ENCODE peak calls at places on chromosomes 12 and 14, in eight cellular contexts. T, O, C, R, U, A, I and E are unnamed samples.

GRCh38 chr14:71363961-71364360 is 456.7 kb downstream of the PCNX1 start:
- DNase-seq in T (no peak), O (no peak), C (no peak), R (no peak), U (no peak), A (no peak), I (no peak), E (no peak)

GRCh38 chr14:95408731-95409471 is 89.2 kb upstream of the CLMN start:
- DNase-seq in T (no peak), O (no peak), C (no peak), R (no peak), U (no peak), A (no peak), I (no peak), E (peak)

GRCh38 chr12:113259499-113259953 is 38.3 kb downstream of the TPCN1 start:
- DNase-seq in T (peak), O (no peak), C (no peak), R (peak), U (no peak), A (no peak), I (peak), E (peak)

GRCh38 chr14:51652168-51653095 is 722 bp downstream of the FRMD6 start:
- DNase-seq in T (peak), O (no peak), C (no peak), R (peak), U (no peak), A (no peak), I (peak), E (peak)

GRCh38 chr12:16553457-16553856 is 52.5 kb downstream of the LMO3 start:
- DNase-seq in T (no peak), O (no peak), C (no peak), R (no peak), U (no peak), A (no peak), I (no peak), E (no peak)

GRCh38 chr14:92481811-92482559 is 31.6 kb upstream of the RIN3 start:
- DNase-seq in T (no peak), O (no peak), C (no peak), R (no peak), U (no peak), A (no peak), I (no peak), E (no peak)

GRCh38 chr12:89288959-89289358 is 63.3 kb downstream of the DUSP6 start:
- DNase-seq in T (no peak), O (no peak), C (no peak), R (no peak), U (no peak), A (no peak), I (no peak), E (no peak)

GRCh38 chr12:90013409-90013808 is 304.8 kb upstream of the ATP2B1 start:
- DNase-seq in T (no peak), O (no peak), C (no peak), R (no peak), U (peak), A (no peak), I (no peak), E (no peak)

GRCh38 chr12:1875608-1876007 is 42.8 kb downstream of the CACNA2D4 start:
- DNase-seq in T (no peak), O (no peak), C (no peak), R (no peak), U (no peak), A (no peak), I (no peak), E (no peak)

GRCh38 chr14:74514471-74514932 is 20.9 kb downstream of the ISCA2 start:
- DNase-seq in T (no peak), O (no peak), C (no peak), R (no peak), U (no peak), A (peak), I (no peak), E (peak)

GRCh38 chr14:33525626-33526025 is 425.2 kb downstream of the EGLN3 start:
- DNase-seq in T (peak), O (no peak), C (no peak), R (no peak), U (no peak), A (no peak), I (no peak), E (no peak)

GRCh38 chr12:2432856-2433255 is 361.9 kb upstream of the FKBP4 start:
- DNase-seq in T (no peak), O (no peak), C (no peak), R (no peak), U (no peak), A (no peak), I (no peak), E (no peak)

GRCh38 chr12:107254258-107254856 is 161.0 kb upstream of the CRY1 start:
- DNase-seq in T (no peak), O (no peak), C (no peak), R (no peak), U (no peak), A (no peak), I (no peak), E (no peak)

GRCh38 chr12:23049180-23049579 is 424.2 kb downstream of the ETNK1 start:
- DNase-seq in T (peak), O (no peak), C (no peak), R (no peak), U (no peak), A (no peak), I (no peak), E (no peak)

GRCh38 chr12:48980953-48981756 is 3.0 kb downstream of the WNT1 start:
- DNase-seq in T (no peak), O (no peak), C (no peak), R (no peak), U (peak), A (no peak), I (peak), E (peak)

GRCh38 chr14:81633496-81633895 is 99.8 kb upstream of the SEL1L start:
- DNase-seq in T (no peak), O (no peak), C (no peak), R (no peak), U (no peak), A (no peak), I (no peak), E (peak)

GRCh38 chr14:105878554-105878953 is 352.2 kb downstream of the TMEM121 start:
- DNase-seq in T (no peak), O (no peak), C (no peak), R (peak), U (no peak), A (no peak), I (no peak), E (no peak)

GRCh38 chr14:93249128-93249831 is 42.2 kb downstream of the UBR7 start:
- DNase-seq in T (no peak), O (no peak), C (no peak), R (no peak), U (no peak), A (no peak), I (no peak), E (no peak)

DNA sequence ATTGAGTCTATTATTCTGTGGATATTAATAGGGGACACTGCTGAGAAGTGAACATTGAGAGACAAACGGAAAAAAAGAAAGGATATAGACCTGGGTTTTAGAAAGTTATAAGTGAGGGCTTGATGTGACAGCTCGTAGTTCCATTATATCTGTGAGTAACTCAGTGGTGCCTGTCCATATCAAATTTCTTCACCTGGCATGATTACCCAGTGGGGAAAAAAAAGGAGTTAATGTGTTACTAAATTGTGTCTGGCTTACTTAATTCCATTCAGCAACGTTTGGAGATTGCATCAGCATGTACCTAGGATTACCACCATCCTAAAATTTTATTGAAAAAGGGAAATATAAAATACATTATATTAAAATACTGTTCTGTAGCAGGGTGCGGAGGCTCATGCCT is 1249.9 kb downstream of the SLC16A7 start:
- DNase-seq in T (no peak), O (no peak), C (no peak), R (no peak), U (no peak), A (no peak), I (no peak), E (no peak)
- H3K4me3 ChIP-seq in T (no peak), O (no peak), C (no peak), R (no peak), U (no peak), A (no peak), I (no peak), E (no peak)

GRCh38 chr14:89383171-89383845 is 33.7 kb downstream of the FOXN3 start:
- DNase-seq in T (no peak), O (no peak), C (no peak), R (no peak), U (no peak), A (no peak), I (no peak), E (no peak)

GRCh38 chr14:89384023-89384422 is 33.0 kb downstream of the FOXN3 start:
- DNase-seq in T (no peak), O (no peak), C (no peak), R (no peak), U (no peak), A (no peak), I (peak), E (no peak)

GRCh38 chr14:89386214-89386886 is 30.7 kb downstream of the FOXN3 start:
- DNase-seq in T (peak), O (no peak), C (no peak), R (no peak), U (no peak), A (peak), I (no peak), E (peak)

GRCh38 chr14:89382487-89383170 is 34.4 kb downstream of the FOXN3 start:
- DNase-seq in T (no peak), O (no peak), C (no peak), R (no peak), U (no peak), A (no peak), I (no peak), E (no peak)

GRCh38 chr14:89384636-89385035 is 32.4 kb downstream of the FOXN3 start:
- DNase-seq in T (no peak), O (no peak), C (no peak), R (no peak), U (no peak), A (no peak), I (no peak), E (no peak)
- H3K4me3 ChIP-seq in T (no peak), O (no peak), C (no peak), R (no peak), U (no peak), A (no peak), I (no peak), E (no peak)

DNA sequence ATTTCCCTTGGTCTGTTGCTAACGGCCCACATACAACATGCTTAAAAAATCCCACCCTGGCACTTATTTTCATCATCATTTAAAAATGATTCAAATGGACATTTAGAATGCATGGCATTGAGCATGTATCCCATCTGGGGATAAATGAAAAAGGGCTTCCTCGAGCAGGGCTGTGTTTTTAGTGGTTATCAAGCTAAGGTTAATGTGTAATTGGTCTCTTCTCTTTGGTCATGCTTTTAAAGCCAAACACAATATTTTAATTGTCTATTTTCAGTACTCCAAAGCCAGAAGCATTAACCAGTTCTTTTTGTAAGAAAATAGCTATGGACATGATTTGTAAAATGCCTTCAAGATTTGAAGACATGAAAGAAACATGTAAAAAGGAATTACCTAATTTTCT is 1.9 kb upstream of the TRHDE start:
- DNase-seq in T (no peak), O (no peak), C (no peak), R (no peak), U (no peak), A (no peak), I (no peak), E (no peak)
- H3K4me3 ChIP-seq in T (no peak), O (peak), C (no peak), R (no peak), U (no peak), A (peak), I (no peak), E (no peak)

GRCh38 chr12:116516657-116517056 is 42.5 kb upstream of the MAP1LC3B2 start:
- DNase-seq in T (no peak), O (no peak), C (no peak), R (no peak), U (no peak), A (no peak), I (no peak), E (no peak)
- H3K4me3 ChIP-seq in T (no peak), O (no peak), C (no peak), R (no peak), U (no peak), A (no peak), I (no peak), E (no peak)

GRCh38 chr12:41189395-41190251 is 1.5 kb downstream of the PDZRN4 start:
- DNase-seq in T (peak), O (no peak), C (peak), R (no peak), U (no peak), A (no peak), I (no peak), E (no peak)

GRCh38 chr12:41190360-41190759 is 2.2 kb downstream of the PDZRN4 start:
- DNase-seq in T (peak), O (no peak), C (no peak), R (no peak), U (no peak), A (no peak), I (no peak), E (no peak)

GRCh38 chr12:41188058-41188840 is at the start of gene PDZRN4:
- DNase-seq in T (peak), O (no peak), C (peak), R (no peak), U (no peak), A (no peak), I (no peak), E (no peak)

GRCh38 chr12:41185946-41186345 is 2.2 kb upstream of the PDZRN4 start:
- DNase-seq in T (no peak), O (no peak), C (no peak), R (no peak), U (no peak), A (no peak), I (no peak), E (no peak)

GRCh38 chr12:41188841-41189394 is 798 bp downstream of the PDZRN4 start:
- DNase-seq in T (no peak), O (no peak), C (no peak), R (no peak), U (no peak), A (no peak), I (no peak), E (no peak)
- H3K4me3 ChIP-seq in T (no peak), O (no peak), C (peak), R (peak), U (no peak), A (no peak), I (peak), E (no peak)

DNA sequence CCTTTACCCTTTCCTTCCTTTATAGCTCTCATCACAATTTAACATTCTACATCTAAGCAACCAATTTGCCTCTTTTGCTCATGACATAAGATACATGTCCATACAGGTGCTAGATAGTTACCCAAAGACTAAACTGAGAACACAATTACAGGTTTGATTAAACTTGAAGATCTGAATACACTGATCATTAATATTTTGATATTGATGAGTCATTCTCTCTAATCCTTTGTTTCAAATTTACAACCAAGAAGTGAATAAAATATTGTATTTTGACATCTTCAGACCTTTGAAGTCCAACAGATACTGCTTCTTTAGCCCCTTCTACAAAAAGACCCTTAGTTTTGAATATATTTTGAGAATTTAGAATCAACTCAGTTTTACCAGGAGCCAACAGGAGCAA is 2.6 kb downstream of the NAP1L1 start:
- DNase-seq in T (no peak), O (no peak), C (no peak), R (no peak), U (no peak), A (no peak), I (no peak), E (no peak)
- H3K4me3 ChIP-seq in T (no peak), O (no peak), C (no peak), R (no peak), U (no peak), A (no peak), I (no peak), E (no peak)

DNA sequence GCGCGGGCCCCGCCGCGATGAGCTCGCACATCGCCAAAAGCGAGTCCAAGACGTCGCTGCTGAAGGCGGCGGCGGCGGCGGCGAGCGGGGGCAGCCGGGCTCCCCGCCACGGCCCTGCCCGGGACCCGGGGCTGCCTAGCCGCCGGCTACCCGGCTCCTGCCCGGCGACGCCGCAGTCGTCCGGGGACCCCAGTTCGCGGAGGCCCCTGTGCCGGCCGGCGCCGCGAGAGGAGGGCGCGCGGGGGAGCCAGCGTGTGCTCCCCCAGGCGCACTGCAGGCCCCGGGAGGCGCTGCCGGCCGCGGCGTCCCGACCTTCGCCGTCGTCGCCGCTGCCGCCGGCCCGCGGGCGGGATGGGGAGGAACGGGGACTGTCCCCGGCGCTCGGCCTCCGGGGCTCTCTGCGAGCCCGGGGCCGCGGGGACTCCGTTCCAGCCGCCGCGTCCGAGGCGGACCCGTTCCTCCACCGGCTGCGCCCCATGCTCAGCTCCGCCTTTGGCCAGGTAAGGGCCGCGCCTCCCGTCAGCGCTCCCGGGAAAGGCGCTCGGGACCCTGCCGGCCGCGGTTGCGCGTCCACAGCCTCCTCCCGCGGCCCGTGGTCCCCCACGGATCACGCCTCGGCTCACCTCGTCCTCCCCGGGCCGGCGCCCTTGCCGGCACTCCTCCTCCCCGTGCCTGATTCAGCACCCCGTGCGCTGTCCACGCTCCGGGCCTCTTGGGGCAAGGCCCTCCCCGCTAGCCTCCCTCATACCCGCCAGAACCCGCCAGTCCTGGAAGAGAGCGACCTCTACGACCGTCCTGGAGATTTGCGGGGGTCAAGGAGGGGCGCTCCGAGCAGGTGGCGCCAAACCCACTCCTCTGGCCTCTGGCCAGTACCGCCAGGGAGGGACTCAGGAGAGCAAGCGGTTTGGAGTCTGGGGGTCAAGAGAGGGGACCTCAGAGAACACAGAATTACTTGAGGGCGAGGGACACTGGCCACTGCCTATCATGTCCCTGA is 711 bp downstream of the CABP1 start:
- DNase-seq in T (peak), O (no peak), C (peak), R (peak), U (peak), A (no peak), I (peak), E (peak)
- H3K4me3 ChIP-seq in T (no peak), O (peak), C (peak), R (peak), U (peak), A (peak), I (peak), E (peak)

GRCh38 chr12:32305163-32305562 is 94.2 kb upstream of the FGD4 start:
- DNase-seq in T (peak), O (no peak), C (no peak), R (no peak), U (peak), A (no peak), I (no peak), E (peak)
- H3K4me3 ChIP-seq in T (no peak), O (no peak), C (no peak), R (no peak), U (no peak), A (no peak), I (no peak), E (no peak)

DNA sequence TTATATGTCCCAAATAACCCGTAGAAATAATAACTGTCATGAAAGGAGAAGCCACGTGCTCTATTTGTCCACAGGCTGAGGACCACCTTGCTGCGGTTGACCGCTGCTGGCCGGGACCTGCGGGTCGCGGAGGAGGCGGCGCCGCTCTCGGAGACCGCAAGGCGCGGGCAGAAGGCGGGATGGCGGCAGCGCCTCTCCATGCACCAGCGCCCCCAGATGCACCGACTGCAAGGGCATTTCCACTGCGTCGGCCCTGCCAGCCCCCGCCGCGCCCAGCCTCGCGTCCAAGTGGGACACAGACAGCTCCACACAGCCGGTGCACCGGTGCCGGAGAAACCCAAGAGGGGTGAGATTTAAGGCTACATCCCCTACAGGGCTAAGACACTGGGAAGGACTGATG is 21.0 kb downstream of the RPGRIP1 start:
- DNase-seq in T (no peak), O (no peak), C (peak), R (peak), U (no peak), A (no peak), I (peak), E (no peak)
- H3K4me3 ChIP-seq in T (no peak), O (no peak), C (peak), R (peak), U (peak), A (peak), I (peak), E (peak)

DNA sequence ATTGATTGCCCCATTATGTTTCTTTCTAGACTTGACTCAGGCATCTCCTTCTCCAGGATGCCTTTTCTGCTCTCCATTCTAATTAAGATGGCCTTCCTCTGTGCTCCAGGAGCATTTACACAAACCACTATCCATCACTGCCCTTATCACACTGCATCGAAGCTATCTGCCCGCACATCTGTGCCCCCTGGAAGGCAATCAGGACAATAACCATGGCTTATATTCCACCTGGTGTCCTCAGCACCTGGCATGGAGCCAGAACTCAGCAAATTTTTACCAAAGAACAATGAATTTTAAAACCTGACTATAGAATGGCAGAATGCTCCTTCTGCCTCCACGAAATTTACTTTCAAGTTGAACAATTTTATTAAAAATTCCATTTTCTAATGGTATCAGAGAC is 465.8 kb downstream of the APAF1 start:
- DNase-seq in T (no peak), O (no peak), C (no peak), R (no peak), U (no peak), A (no peak), I (no peak), E (no peak)
- H3K4me3 ChIP-seq in T (no peak), O (no peak), C (no peak), R (no peak), U (no peak), A (no peak), I (no peak), E (no peak)